ENCODE peak calls at places on chromosomes 4 and X, in four cellular contexts. C, Q, T and B are unnamed samples.

GRCh38 chr4:176193898-176194297 is 1.5 kb downstream of the SPATA4 start:
- DNase-seq in C (no peak), Q (no peak), T (no peak), B (no peak)

GRCh38 chrX:3504916-3505315 is 158.5 kb upstream of the MXRA5 start:
- DNase-seq in C (no peak), Q (no peak), T (no peak), B (no peak)

GRCh38 chrX:53050841-53051240 is 2.3 kb downstream of the GPR173 start:
- DNase-seq in C (no peak), Q (no peak), T (no peak), B (no peak)

GRCh38 chr4:40190880-40191815 is 5.7 kb upstream of the RHOH start:
- DNase-seq in C (no peak), Q (no peak), T (no peak), B (no peak)

GRCh38 chr4:38664704-38665401 is 854 bp downstream of the KLF3 start:
- DNase-seq in C (peak), Q (peak), T (no peak), B (peak)

GRCh38 chr4:123405212-123405856 is 8.7 kb downstream of the SPRY1 start:
- DNase-seq in C (no peak), Q (no peak), T (no peak), B (no peak)

GRCh38 chr4:40976343-40976742 is 226.6 kb downstream of the NSUN7 start:
- DNase-seq in C (peak), Q (peak), T (no peak), B (peak)

GRCh38 chr4:7582313-7583096 is 147.8 kb upstream of the PSAPL1 start:
- DNase-seq in C (no peak), Q (no peak), T (no peak), B (no peak)

GRCh38 chrX:26952213-26952612 is 510.9 kb downstream of the PPP4R3C start:
- DNase-seq in C (no peak), Q (no peak), T (no peak), B (no peak)

GRCh38 chrX:41723305-41723704 is 676 bp upstream of the GPR82 start:
- DNase-seq in C (no peak), Q (no peak), T (no peak), B (no peak)

GRCh38 chrX:13087322-13088154 is 43.1 kb upstream of the FAM9C start:
- DNase-seq in C (no peak), Q (no peak), T (no peak), B (no peak)